ENCODE peak calls at places on chromosomes 16 and 17, in five cellular contexts. N is breast epithelium, L is brain microvascular endothelial cell, W is cardiac muscle cell, P is Caco-2. Q is an unnamed sample. For H3K27me3, the result is how much of the 10 kb centered on the place peaks cover.

GRCh38 chr17:59074494-59074893 is 32.2 kb downstream of the TRIM37 start:
- DNase-seq in N (no peak), L (peak), W (peak), P (no peak), Q (no peak)

GRCh38 chr16:56451753-56452689 is 667 bp downstream of the OGFOD1 start:
- DNase-seq in N (no peak), L (peak), W (peak), P (peak), Q (peak)

GRCh38 chr17:66737524-66737923 is 97.4 kb upstream of the CACNG5 start:
- DNase-seq in N (no peak), L (peak), W (peak), P (no peak), Q (no peak)

GRCh38 chr17:76567634-76568432 is 17.8 kb downstream of the ST6GALNAC2 start:
- DNase-seq in N (no peak), L (no peak), W (no peak), P (no peak), Q (no peak)

GRCh38 chr17:78184311-78184710 is 2.5 kb downstream of the TK1 start:
- DNase-seq in N (peak), L (no peak), W (no peak), P (no peak), Q (no peak)

GRCh38 chr16:47604306-47604705 is 143.2 kb downstream of the PHKB start:
- DNase-seq in N (no peak), L (no peak), W (no peak), P (no peak), Q (no peak)

GRCh38 chr16:84726670-84727467 is 27.1 kb downstream of the USP10 start:
- DNase-seq in N (no peak), L (no peak), W (no peak), P (peak), Q (peak)

GRCh38 chr17:60766778-60767190 is 89.1 kb downstream of the BCAS3 start:
- DNase-seq in N (no peak), L (no peak), W (no peak), P (peak), Q (no peak)

GRCh38 chr16:84982434-84982833 is 28.9 kb downstream of the ZDHHC7 start:
- DNase-seq in N (no peak), L (no peak), W (no peak), P (peak), Q (no peak)

GRCh38 chr16:84407588-84408313 is 39.4 kb downstream of the ATP2C2 start:
- DNase-seq in N (no peak), L (no peak), W (no peak), P (no peak), Q (no peak)

GRCh38 chr17:31788571-31788946 is 70.5 kb downstream of the COPRS start:
- DNase-seq in N (peak), L (no peak), W (no peak), P (no peak), Q (no peak)

GRCh38 chr17:60729854-60730253 is 52.2 kb downstream of the BCAS3 start:
- DNase-seq in N (no peak), L (peak), W (no peak), P (peak), Q (no peak)

GRCh38 chr17:35087731-35088646 is 24.5 kb upstream of the RFFL start:
- DNase-seq in N (no peak), L (peak), W (peak), P (peak), Q (no peak)

GRCh38 chr17:77821114-77821513 is 137.4 kb upstream of the TNRC6C start:
- DNase-seq in N (no peak), L (no peak), W (no peak), P (peak), Q (no peak)

DNA sequence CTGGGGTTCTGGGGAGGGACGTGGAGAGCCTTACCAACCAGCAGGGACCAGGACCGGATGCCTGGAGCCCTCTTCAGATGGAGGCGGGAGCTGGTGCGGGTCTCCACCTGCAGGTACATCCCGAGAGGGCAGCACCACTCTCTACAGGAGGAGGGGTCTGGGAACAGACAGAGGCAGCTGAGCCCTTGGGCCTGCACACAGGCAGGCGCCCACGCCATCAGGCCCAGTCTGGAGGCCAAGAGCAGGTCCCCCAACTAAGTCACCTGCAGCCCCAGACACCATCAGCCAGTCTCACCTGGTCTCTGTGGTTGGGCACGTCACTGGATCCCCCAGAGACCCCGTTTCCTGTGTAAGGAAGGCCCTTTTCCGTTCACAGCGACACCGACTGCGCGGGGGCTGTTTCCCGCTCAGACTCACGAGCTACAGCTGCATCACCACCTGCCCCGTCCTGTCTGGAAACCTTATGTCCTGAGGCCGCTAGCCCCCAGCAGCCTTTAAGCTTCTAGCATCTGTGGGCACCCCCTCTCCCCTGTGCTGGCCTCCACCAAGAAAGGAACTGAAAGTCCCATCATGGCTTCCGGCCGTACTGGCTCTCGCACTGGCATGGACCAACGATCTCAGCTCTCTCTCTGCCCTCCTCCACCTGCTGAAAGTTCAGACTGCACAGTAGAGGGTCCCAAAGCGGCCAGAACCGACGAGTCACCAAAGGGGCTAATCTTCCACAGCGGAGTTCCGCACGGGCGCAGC is 1.2 kb downstream of the CYBC1 start:
- DNase-seq in N (no peak), L (no peak), W (no peak), P (no peak), Q (no peak)
- H3K27me3 ChIP-seq in N (under half), L (under half), W (under half), P (under half), Q (under half)

GRCh38 chr17:48144976-48145798 is 37.6 kb downstream of the SNX11 start:
- DNase-seq in N (no peak), L (no peak), W (no peak), P (no peak), Q (no peak)
- H3K27me3 ChIP-seq in N (under half), L (half or more), W (under half), P (under half), Q (under half)

GRCh38 chr17:47844814-47845453 is 3.9 kb upstream of the SCRN2 start:
- DNase-seq in N (no peak), L (no peak), W (peak), P (no peak), Q (no peak)

GRCh38 chr17:47848198-47848513 is 2.8 kb downstream of the SP6 start:
- DNase-seq in N (no peak), L (no peak), W (no peak), P (no peak), Q (no peak)

GRCh38 chr17:47844230-47844629 is 3.2 kb upstream of the SCRN2 start:
- DNase-seq in N (no peak), L (peak), W (peak), P (peak), Q (no peak)

GRCh38 chr17:47847341-47848197 is 3.4 kb downstream of the SP6 start:
- DNase-seq in N (no peak), L (no peak), W (no peak), P (no peak), Q (no peak)

GRCh38 chr17:47846741-47847340 is 4.1 kb downstream of the SP6 start:
- DNase-seq in N (no peak), L (no peak), W (no peak), P (no peak), Q (no peak)
- H3K27me3 ChIP-seq in N (under half), L (half or more), W (under half), P (under half), Q (under half)

DNA sequence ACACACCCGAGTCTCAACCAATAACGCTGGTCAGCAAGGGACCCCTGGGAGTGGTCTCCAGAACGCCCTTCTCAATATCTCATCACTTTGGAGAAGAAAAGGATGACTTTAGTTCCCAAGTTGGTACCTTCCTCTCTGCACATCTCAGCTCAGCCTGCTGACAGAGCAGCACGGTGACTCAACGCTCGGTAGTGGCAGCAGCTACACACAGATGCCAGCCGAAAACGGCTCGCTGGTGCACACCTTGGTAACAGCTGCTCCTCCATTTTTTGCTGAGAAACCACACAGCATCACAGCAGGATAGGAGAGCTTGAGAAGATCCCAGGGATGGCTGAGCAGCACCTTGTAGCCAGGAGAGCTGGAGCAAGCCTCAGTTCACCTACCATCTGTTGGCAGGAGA is 84.0 kb upstream of the ERCC4 start:
- DNase-seq in N (no peak), L (no peak), W (no peak), P (no peak), Q (no peak)
- H3K27me3 ChIP-seq in N (under half), L (under half), W (under half), P (under half), Q (under half)

DNA sequence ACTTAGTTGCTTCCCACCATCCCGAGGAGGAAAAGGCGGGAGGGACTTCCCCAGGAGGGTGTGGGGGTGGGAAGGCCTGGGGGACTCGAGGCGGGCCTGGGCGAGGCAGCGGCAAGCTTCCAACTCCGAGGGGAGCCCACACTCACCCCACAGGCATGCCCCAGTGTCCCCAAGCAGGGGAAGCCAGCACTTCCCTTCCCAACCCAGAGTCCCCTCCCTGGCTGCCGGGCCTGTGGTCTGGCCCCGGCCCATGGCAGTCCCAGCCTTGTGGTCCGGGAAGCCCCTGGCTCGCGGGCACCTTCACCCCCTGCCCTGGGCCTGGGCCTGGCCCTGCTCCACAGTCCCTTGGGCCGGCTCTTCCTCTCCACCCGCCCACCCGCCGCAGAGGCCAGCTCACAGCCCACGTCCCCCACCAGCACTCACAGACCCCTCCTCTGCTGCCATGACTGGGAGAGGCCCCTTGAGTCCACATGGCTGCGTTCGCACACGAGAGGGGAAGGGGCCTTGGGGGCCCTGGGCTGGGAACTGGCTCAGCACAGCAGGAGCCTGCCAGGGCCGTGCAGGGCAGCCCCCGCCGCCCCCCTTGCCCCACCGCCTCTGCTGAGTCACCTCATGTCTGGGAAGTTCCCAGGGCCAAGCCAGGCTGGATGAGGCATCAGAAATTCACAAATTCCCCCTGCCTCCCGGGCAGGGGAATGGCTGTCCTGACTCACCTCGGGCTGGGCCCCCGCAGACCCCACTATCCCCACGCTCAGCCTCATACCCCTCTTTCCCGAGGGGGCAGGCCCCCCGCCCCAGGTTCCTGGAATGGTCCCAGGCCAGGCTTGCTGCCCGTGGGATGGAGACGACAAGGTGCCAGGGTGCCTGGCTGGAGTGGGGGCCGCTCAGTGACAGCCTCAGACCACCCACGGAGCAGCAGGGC is 27.8 kb downstream of the BAHCC1 start:
- DNase-seq in N (peak), L (peak), W (peak), P (no peak), Q (no peak)
- H3K27me3 ChIP-seq in N (under half), L (under half), W (under half), P (under half), Q (under half)

DNA sequence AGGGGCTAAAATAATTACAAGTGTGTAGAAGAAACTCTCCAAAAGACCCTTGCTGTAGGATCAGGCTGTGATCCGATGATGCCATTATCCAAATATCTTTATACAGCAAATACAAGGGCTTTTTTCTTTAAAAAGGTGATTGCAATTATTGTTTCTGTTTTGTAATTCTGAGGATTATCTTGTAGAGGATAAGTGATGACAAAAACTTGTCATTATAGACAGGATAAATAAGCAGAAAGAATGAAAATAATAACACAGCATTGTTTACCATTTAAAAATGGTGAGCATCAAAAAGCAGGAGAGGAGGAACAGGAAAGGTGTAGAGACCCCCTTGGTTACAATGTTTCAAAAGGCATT is 42.5 kb downstream of the SNX11 start:
- DNase-seq in N (no peak), L (no peak), W (no peak), P (no peak), Q (no peak)
- H3K27me3 ChIP-seq in N (under half), L (half or more), W (half or more), P (under half), Q (under half)

DNA sequence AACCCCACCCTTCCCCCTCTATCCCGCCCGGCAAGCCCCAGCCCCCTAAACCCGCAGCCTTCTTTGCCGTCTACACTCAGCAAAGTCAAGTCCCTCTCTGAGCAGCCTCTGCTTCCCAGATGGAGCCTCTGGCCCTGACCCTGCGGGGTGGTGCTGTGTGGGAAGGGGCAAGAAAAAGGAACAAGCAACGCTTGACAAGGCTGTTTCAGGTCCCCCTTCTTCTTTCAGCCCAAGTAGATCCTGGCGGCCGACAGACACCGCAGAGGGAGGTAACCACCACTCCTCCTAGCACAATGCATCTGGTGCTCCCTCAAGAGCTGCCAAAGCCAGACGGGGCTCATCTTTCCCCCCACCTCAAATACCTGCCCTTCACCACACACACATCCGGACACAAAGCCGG is 178.3 kb downstream of the ENGASE start:
- DNase-seq in N (no peak), L (no peak), W (no peak), P (no peak), Q (no peak)
- H3K27me3 ChIP-seq in N (half or more), L (under half), W (under half), P (under half), Q (under half)

GRCh38 chr17:28492352-28493310 is 13.5 kb upstream of the FOXN1 start:
- DNase-seq in N (peak), L (no peak), W (peak), P (no peak), Q (no peak)
- H3K27me3 ChIP-seq in N (under half), L (under half), W (under half), P (under half), Q (under half)